ENCODE peak calls at places on chromosomes 5 and 9, in four cellular contexts. N, R, B and S are unnamed samples.

GRCh38 chr9:105355810-105356209 is 92.0 kb upstream of the FSD1L start:
- DNase-seq in N (no peak), R (no peak), B (peak), S (no peak)

GRCh38 chr5:141476132-141476909 is 555 bp downstream of the PCDHGC3 start:
- DNase-seq in N (peak), R (peak), B (no peak), S (peak)

GRCh38 chr9:83451308-83451707 is 86.9 kb downstream of the FRMD3 start:
- DNase-seq in N (no peak), R (no peak), B (no peak), S (no peak)

GRCh38 chr5:142040285-142040684 is 27.5 kb upstream of the GNPDA1 start:
- DNase-seq in N (no peak), R (no peak), B (no peak), S (no peak)

GRCh38 chr9:126360073-126360472 is 33.4 kb downstream of the MVB12B start:
- DNase-seq in N (no peak), R (no peak), B (no peak), S (no peak)

GRCh38 chr9:73824671-73825070 is 672.5 kb upstream of the RORB start:
- DNase-seq in N (no peak), R (no peak), B (no peak), S (no peak)

GRCh38 chr5:17831279-17831678 is 197.0 kb downstream of the TAF11L14 start:
- DNase-seq in N (no peak), R (no peak), B (no peak), S (no peak)

GRCh38 chr5:62083661-62084060 is 222.3 kb upstream of the KIF2A start:
- DNase-seq in N (no peak), R (no peak), B (no peak), S (no peak)

GRCh38 chr9:114190563-114190905 is 35.2 kb downstream of the COL27A1 start:
- DNase-seq in N (no peak), R (no peak), B (no peak), S (no peak)

GRCh38 chr5:157351386-157352089 is 85.6 kb downstream of the CYFIP2 start:
- DNase-seq in N (no peak), R (no peak), B (no peak), S (no peak)

GRCh38 chr5:65062684-65063083 is 294.0 kb downstream of the CWC27 start:
- DNase-seq in N (peak), R (no peak), B (no peak), S (no peak)

GRCh38 chr9:81578606-81579005 is 110.7 kb downstream of the TLE1 start:
- DNase-seq in N (no peak), R (no peak), B (no peak), S (no peak)

GRCh38 chr9:108184941-108185340 is 670.8 kb downstream of the ACTL7B start:
- DNase-seq in N (peak), R (no peak), B (no peak), S (no peak)

GRCh38 chr9:111949919-111950318 is 53.3 kb downstream of the UGCG start:
- DNase-seq in N (no peak), R (no peak), B (no peak), S (no peak)

GRCh38 chr9:110101531-110102161 is 106.3 kb downstream of the C9orf152 start:
- DNase-seq in N (no peak), R (no peak), B (peak), S (no peak)

GRCh38 chr9:82183181-82183860 is 194.7 kb downstream of the SPATA31D1 start:
- DNase-seq in N (no peak), R (no peak), B (no peak), S (no peak)

GRCh38 chr9:109912082-109912581 is 132.1 kb downstream of the PALM2AKAP2 start:
- DNase-seq in N (no peak), R (no peak), B (no peak), S (no peak)

GRCh38 chr5:88878976-88879375 is 4.0 kb downstream of the MEF2C start:
- DNase-seq in N (no peak), R (no peak), B (no peak), S (no peak)

GRCh38 chr9:132494857-132495256 is 84.8 kb downstream of the CFAP77 start:
- DNase-seq in N (no peak), R (no peak), B (no peak), S (no peak)

GRCh38 chr5:144121577-144121976 is 48.9 kb downstream of the YIPF5 start:
- DNase-seq in N (no peak), R (no peak), B (no peak), S (no peak)

GRCh38 chr9:38240051-38240450 is 152.5 kb upstream of the ALDH1B1 start:
- DNase-seq in N (no peak), R (no peak), B (no peak), S (no peak)

GRCh38 chr5:132256086-132256782 is 1.3 kb upstream of the PDLIM4 start:
- DNase-seq in N (no peak), R (peak), B (no peak), S (no peak)

GRCh38 chr5:104400941-104401340 is 838.4 kb upstream of the NUDT12 start:
- DNase-seq in N (no peak), R (no peak), B (no peak), S (no peak)

GRCh38 chr9:81313877-81314276 is 375.5 kb downstream of the TLE1 start:
- DNase-seq in N (no peak), R (no peak), B (no peak), S (no peak)

GRCh38 chr9:116944714-116945534 is 257.8 kb downstream of the TRIM32 start:
- DNase-seq in N (no peak), R (no peak), B (no peak), S (no peak)

GRCh38 chr9:29750062-29750461 is 2176.8 kb upstream of the C9orf72 start:
- DNase-seq in N (no peak), R (no peak), B (no peak), S (no peak)

GRCh38 chr5:10091701-10092100 is 158.0 kb downstream of the ATPSCKMT start:
- DNase-seq in N (no peak), R (no peak), B (no peak), S (no peak)

GRCh38 chr9:80501635-80502034 is 929.9 kb downstream of the TLE4 start:
- DNase-seq in N (no peak), R (no peak), B (no peak), S (no peak)

GRCh38 chr5:181243521-181244307 is at the start of gene RACK1:
- DNase-seq in N (peak), R (peak), B (peak), S (peak)

GRCh38 chr5:181239062-181239663 is 4.5 kb downstream of the RACK1 start:
- DNase-seq in N (no peak), R (peak), B (no peak), S (no peak)

GRCh38 chr5:181243020-181243520 is 636 bp downstream of the RACK1 start:
- DNase-seq in N (no peak), R (no peak), B (no peak), S (no peak)

GRCh38 chr5:181242031-181242451 is 1.7 kb downstream of the RACK1 start:
- DNase-seq in N (no peak), R (peak), B (no peak), S (no peak)

GRCh38 chr5:181241393-181241975 is 2.2 kb downstream of the RACK1 start:
- DNase-seq in N (peak), R (no peak), B (no peak), S (no peak)
- TF ChIP-seq POLR2A in N (no peak), R (no peak), B (peak), S (no peak)

GRCh38 chr9:130893250-130894101 is 3.1 kb downstream of the QRFP start:
- DNase-seq in N (no peak), R (no peak), B (no peak), S (peak)
- TF ChIP-seq CTCF in N (no peak), R (no peak), B (peak), S (peak)

DNA sequence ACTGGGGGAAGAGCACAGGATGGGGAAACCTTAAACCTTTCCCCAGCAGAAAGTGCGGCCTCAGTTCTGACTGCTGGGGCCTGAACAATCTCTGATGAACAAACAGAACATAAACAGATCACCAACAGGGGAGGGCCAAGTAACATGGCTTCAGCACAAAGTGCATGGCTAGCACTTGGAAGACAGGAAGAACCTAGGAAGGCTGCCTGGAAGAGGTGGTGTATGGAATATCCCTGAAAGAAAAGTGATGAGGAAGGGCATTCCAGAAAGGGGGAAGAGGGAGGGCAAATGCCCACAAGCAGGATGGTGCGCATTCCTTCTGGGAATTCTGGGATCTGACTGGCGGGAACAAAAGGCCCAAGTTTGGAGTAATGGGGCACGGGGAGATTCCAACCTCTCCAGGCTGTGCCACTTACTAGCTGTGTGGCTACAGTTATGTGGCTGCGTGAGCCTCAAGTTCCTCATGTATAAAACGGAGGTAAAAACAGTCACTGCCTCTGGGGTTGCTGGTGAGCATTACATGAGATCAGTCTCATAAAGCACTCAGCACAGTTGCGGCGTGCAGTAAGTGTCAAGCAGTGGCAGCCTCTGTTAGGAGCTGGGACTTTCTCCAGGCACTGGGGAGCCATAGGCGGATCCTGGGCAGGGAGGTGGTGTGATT is 1.6 kb downstream of the PDGFRB start:
- DNase-seq in N (no peak), R (no peak), B (no peak), S (no peak)
- TF ChIP-seq POLR2A in N (no peak), R (peak), B (no peak), S (no peak)

GRCh38 chr9:72726951-72727350 is 205.5 kb downstream of the TMC1 start:
- DNase-seq in N (no peak), R (no peak), B (no peak), S (no peak)

GRCh38 chr9:72733896-72734295 is 212.5 kb downstream of the TMC1 start:
- DNase-seq in N (no peak), R (no peak), B (no peak), S (no peak)

GRCh38 chr9:72728031-72728770 is 206.8 kb downstream of the TMC1 start:
- DNase-seq in N (no peak), R (no peak), B (no peak), S (no peak)
- TF ChIP-seq CTCF in N (no peak), R (no peak), B (no peak), S (no peak)

GRCh38 chr9:121721770-121722169 is 70.3 kb downstream of the DAB2IP start:
- DNase-seq in N (no peak), R (peak), B (no peak), S (no peak)

GRCh38 chr9:121718501-121718900 is 67.1 kb downstream of the DAB2IP start:
- DNase-seq in N (no peak), R (no peak), B (no peak), S (no peak)

GRCh38 chr9:121720992-121721350 is 69.5 kb downstream of the DAB2IP start:
- DNase-seq in N (no peak), R (no peak), B (no peak), S (no peak)

GRCh38 chr9:121718063-121718462 is 66.6 kb downstream of the DAB2IP start:
- DNase-seq in N (no peak), R (peak), B (no peak), S (no peak)

DNA sequence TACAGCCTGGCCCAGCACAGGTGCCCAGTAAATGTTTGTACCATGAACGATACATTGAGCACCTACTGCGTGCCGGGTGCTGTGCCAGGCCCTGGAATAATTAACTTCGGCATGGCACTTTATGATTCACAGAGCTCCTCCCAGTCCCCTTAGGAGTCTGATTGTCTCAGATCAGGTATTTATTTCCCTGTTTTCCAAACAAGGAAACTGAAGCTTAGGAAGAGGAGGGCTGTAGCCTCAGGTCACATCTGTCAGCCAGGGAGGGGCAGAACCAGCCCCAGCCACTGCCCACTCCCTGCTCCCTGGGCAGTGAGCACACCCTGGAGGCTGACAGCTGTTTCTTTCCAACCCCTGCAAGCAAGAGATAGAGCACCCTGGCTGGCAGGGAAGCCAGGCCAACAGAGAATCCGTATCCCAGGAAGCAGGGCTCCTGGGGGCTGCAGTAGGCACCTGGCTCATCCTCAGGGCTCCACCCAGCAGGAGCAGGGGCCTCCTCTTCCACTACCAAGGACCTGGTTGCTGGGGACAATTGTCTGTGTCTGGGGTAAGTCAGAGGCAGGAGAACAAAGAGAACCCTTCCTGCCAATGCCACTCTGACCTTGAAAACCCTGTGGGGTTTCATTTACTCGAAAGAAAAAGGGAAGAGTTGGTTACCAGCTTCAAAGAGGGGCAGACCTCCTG is 69.0 kb downstream of the DAB2IP start:
- DNase-seq in N (no peak), R (no peak), B (no peak), S (no peak)
- TF ChIP-seq POLR2A in N (no peak), R (no peak), B (no peak), S (no peak)

GRCh38 chr9:2800385-2801179 is 43.3 kb downstream of the PUM3 start:
- DNase-seq in N (no peak), R (no peak), B (no peak), S (no peak)
- TF ChIP-seq CTCF in N (no peak), R (peak), B (peak), S (peak)

GRCh38 chr9:91144782-91145181 is 216.9 kb downstream of the AUH start:
- DNase-seq in N (no peak), R (no peak), B (no peak), S (no peak)
- TF ChIP-seq POLR2A in N (no peak), R (no peak), B (no peak), S (no peak)

DNA sequence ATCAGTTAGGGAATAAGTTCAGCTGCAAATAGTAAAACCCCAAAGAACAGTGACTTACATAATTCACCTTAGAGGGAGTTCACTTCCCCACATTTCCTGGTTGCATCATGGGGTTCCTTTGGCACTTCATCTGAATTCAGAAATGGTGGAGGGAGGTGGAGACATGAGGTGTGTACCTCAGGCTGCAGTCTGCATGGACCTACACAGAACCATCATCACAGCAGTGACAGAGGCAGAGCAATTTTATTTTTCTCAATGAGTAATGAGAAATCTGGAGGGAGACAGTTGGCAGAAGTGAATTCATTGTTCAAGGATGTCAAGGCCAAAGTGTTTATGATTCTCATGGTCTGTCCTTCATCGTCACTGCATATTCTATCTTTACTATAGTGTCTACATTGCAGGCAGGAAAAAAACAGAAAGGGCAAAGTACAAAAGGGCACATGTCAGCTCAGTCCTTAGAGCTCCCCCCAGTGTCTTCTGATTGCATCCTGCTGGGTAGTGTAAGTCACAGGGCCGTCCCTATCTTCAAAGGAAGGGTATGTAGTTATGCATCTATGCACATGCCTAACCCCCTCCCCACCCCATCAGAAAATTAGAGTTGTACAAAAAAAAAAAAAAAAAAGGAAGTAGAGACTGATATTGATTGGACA is 132.8 kb upstream of the APC start:
- DNase-seq in N (no peak), R (no peak), B (peak), S (no peak)
- TF ChIP-seq CTCF in N (no peak), R (no peak), B (peak), S (peak)

GRCh38 chr5:178859625-178860521 is at the start of gene ZNF354B:
- DNase-seq in N (peak), R (peak), B (peak), S (peak)
- TF ChIP-seq POLR2A in N (no peak), R (peak), B (peak), S (peak)